ENCODE peak calls at places on chromosomes 7 and 10, in four cellular contexts. P is glomerular endothelial cell; N is CD8-positive, alpha-beta memory T cell; H is T follicular helper cell. U is an unnamed sample.
A peak's percentile ranks its signal among the peaks of the same experiment; 100 is the strongest.

GRCh38 chr7:130821864-130822263 is 87.9 kb upstream of the KLF14 start:
- DNase-seq in P (no peak), N (no peak), H (no peak), U (no peak)

GRCh38 chr7:106371629-106372028 is 86.8 kb upstream of the NAMPT start:
- DNase-seq in P (no peak), N (no peak), H (no peak), U (no peak)

GRCh38 chr7:83934118-83934734 is 260.4 kb downstream of the SEMA3A start:
- DNase-seq in P (no peak), N (no peak), H (no peak), U (no peak)

GRCh38 chr10:60089095-60089494 is 182.7 kb upstream of the CCDC6 start:
- DNase-seq in P (no peak), N (no peak), H (no peak), U (no peak)

GRCh38 chr10:28241766-28242399 is 61.0 kb downstream of the MPP7 start:
- DNase-seq in P (peak; percentile 45), N (no peak), H (peak; percentile 7), U (peak; percentile 63)

GRCh38 chr7:150851497-150852370 is 583 bp upstream of the AOC1 start:
- DNase-seq in P (no peak), N (no peak), H (no peak), U (no peak)

GRCh38 chr10:5530846-5531557 is 6.2 kb downstream of the CALML3 start:
- DNase-seq in P (no peak), N (no peak), H (no peak), U (no peak)

GRCh38 chr10:48448796-48449195 is 142.3 kb downstream of the MAPK8 start:
- DNase-seq in P (no peak), N (no peak), H (no peak), U (peak; percentile 86)

GRCh38 chr10:5090551-5090950 is 3.7 kb upstream of the AKR1C3 start:
- DNase-seq in P (no peak), N (no peak), H (no peak), U (no peak)

GRCh38 chr10:48739141-48739540 is 54.5 kb downstream of the WDFY4 start:
- DNase-seq in P (no peak), N (no peak), H (no peak), U (no peak)

GRCh38 chr7:98251251-98251843 is 685 bp downstream of the TECPR1 start:
- DNase-seq in P (no peak), N (peak; percentile 23), H (peak; percentile 28), U (no peak)

GRCh38 chr7:92205987-92206386 is 27.0 kb upstream of the LRRD1 start:
- DNase-seq in P (no peak), N (no peak), H (no peak), U (peak; percentile 6)

GRCh38 chr7:151008143-151008510 is 16.2 kb downstream of the ATG9B start:
- DNase-seq in P (no peak), N (no peak), H (peak; percentile 23), U (no peak)

GRCh38 chr10:122310311-122311050 is 39.4 kb downstream of the BTBD16 start:
- DNase-seq in P (peak; percentile 83), N (no peak), H (no peak), U (no peak)

GRCh38 chr10:21172774-21173432 is 275.8 kb upstream of the NEBL start:
- DNase-seq in P (no peak), N (no peak), H (no peak), U (peak; percentile 40)

U was measured in AG20443.